ENCODE peak calls at places on chromosomes 5 and 9, in eight cellular contexts. One of them, this sample, is unnamed.

GRCh38 chr9:85522459-85523092 is 219.2 kb downstream of the AGTPBP1 start:
- DNase-seq in HCT116: no peak
- DNase-seq in SK-N-SH: peak; percentile 68
- DNase-seq in HepG2: no peak
- DNase-seq in endothelial cell of umbilical vein: peak; percentile 26
- DNase-seq in K562: no peak
- DNase-seq in H1: peak; percentile 33
- DNase-seq in GM12878: no peak
- DNase-seq in this sample: no peak

GRCh38 chr5:124649548-124650501 is 96.6 kb downstream of the ZNF608 start:
- DNase-seq in HCT116: no peak
- DNase-seq in SK-N-SH: peak; percentile 78
- DNase-seq in HepG2: no peak
- DNase-seq in endothelial cell of umbilical vein: peak; percentile 98
- DNase-seq in K562: peak; percentile 28
- DNase-seq in H1: no peak
- DNase-seq in GM12878: peak; percentile 99
- DNase-seq in this sample: peak; percentile 64

GRCh38 chr9:135619599-135619886 is 19.8 kb downstream of the GLT6D1 start:
- DNase-seq in HCT116: no peak
- DNase-seq in SK-N-SH: no peak
- DNase-seq in HepG2: no peak
- DNase-seq in endothelial cell of umbilical vein: no peak
- DNase-seq in K562: no peak
- DNase-seq in H1: no peak
- DNase-seq in GM12878: no peak
- DNase-seq in this sample: no peak

GRCh38 chr9:37104183-37104889 is 16.0 kb upstream of the ZCCHC7 start:
- DNase-seq in HCT116: no peak
- DNase-seq in SK-N-SH: no peak
- DNase-seq in HepG2: no peak
- DNase-seq in endothelial cell of umbilical vein: no peak
- DNase-seq in K562: peak; percentile 14
- DNase-seq in H1: no peak
- DNase-seq in GM12878: no peak
- DNase-seq in this sample: no peak

GRCh38 chr9:89922099-89922498 is 317.3 kb downstream of the GADD45G start:
- DNase-seq in HCT116: no peak
- DNase-seq in SK-N-SH: peak; percentile 70
- DNase-seq in HepG2: no peak
- DNase-seq in endothelial cell of umbilical vein: no peak
- DNase-seq in K562: no peak
- DNase-seq in H1: no peak
- DNase-seq in GM12878: no peak
- DNase-seq in this sample: no peak

GRCh38 chr9:137057545-137057944 is 3.7 kb upstream of the ENTPD2 start:
- DNase-seq in HCT116: no peak
- DNase-seq in SK-N-SH: no peak
- DNase-seq in HepG2: no peak
- DNase-seq in endothelial cell of umbilical vein: no peak
- DNase-seq in K562: no peak
- DNase-seq in H1: no peak
- DNase-seq in GM12878: no peak
- DNase-seq in this sample: no peak

GRCh38 chr9:109791003-109791677 is 11.1 kb downstream of the PALM2AKAP2 start:
- DNase-seq in HCT116: no peak
- DNase-seq in SK-N-SH: no peak
- DNase-seq in HepG2: no peak
- DNase-seq in endothelial cell of umbilical vein: no peak
- DNase-seq in K562: no peak
- DNase-seq in H1: no peak
- DNase-seq in GM12878: no peak
- DNase-seq in this sample: no peak

GRCh38 chr9:32423371-32423770 is 38.9 kb downstream of the ACO1 start:
- DNase-seq in HCT116: no peak
- DNase-seq in SK-N-SH: no peak
- DNase-seq in HepG2: no peak
- DNase-seq in endothelial cell of umbilical vein: peak; percentile 75
- DNase-seq in K562: no peak
- DNase-seq in H1: no peak
- DNase-seq in GM12878: no peak
- DNase-seq in this sample: no peak

GRCh38 chr9:8694983-8695588 is 895.5 kb upstream of the DMAC1 start:
- DNase-seq in HCT116: no peak
- DNase-seq in SK-N-SH: no peak
- DNase-seq in HepG2: no peak
- DNase-seq in endothelial cell of umbilical vein: no peak
- DNase-seq in K562: no peak
- DNase-seq in H1: no peak
- DNase-seq in GM12878: no peak
- DNase-seq in this sample: no peak

GRCh38 chr5:124867064-124867707 is 120.7 kb upstream of the ZNF608 start:
- DNase-seq in HCT116: no peak
- DNase-seq in SK-N-SH: no peak
- DNase-seq in HepG2: no peak
- DNase-seq in endothelial cell of umbilical vein: no peak
- DNase-seq in K562: no peak
- DNase-seq in H1: no peak
- DNase-seq in GM12878: no peak
- DNase-seq in this sample: no peak

GRCh38 chr5:75197746-75198145 is 38.9 kb downstream of the ANKRD31 start:
- DNase-seq in HCT116: no peak
- DNase-seq in SK-N-SH: no peak
- DNase-seq in HepG2: no peak
- DNase-seq in endothelial cell of umbilical vein: no peak
- DNase-seq in K562: no peak
- DNase-seq in H1: no peak
- DNase-seq in GM12878: no peak
- DNase-seq in this sample: no peak

GRCh38 chr9:125594211-125594610 is 112.8 kb downstream of the MAPKAP1 start:
- DNase-seq in HCT116: no peak
- DNase-seq in SK-N-SH: no peak
- DNase-seq in HepG2: no peak
- DNase-seq in endothelial cell of umbilical vein: no peak
- DNase-seq in K562: no peak
- DNase-seq in H1: no peak
- DNase-seq in GM12878: no peak
- DNase-seq in this sample: no peak

GRCh38 chr9:119963798-119964372 is 594.6 kb upstream of the BRINP1 start:
- DNase-seq in HCT116: peak; percentile 33
- DNase-seq in SK-N-SH: peak; percentile 30
- DNase-seq in HepG2: peak; percentile 39
- DNase-seq in endothelial cell of umbilical vein: no peak
- DNase-seq in K562: no peak
- DNase-seq in H1: peak; percentile 92
- DNase-seq in GM12878: no peak
- DNase-seq in this sample: peak; percentile 94

GRCh38 chr9:108980893-108981292 is 32.4 kb downstream of the CTNNAL1 start:
- DNase-seq in HCT116: no peak
- DNase-seq in SK-N-SH: no peak
- DNase-seq in HepG2: no peak
- DNase-seq in endothelial cell of umbilical vein: no peak
- DNase-seq in K562: no peak
- DNase-seq in H1: no peak
- DNase-seq in GM12878: no peak
- DNase-seq in this sample: no peak

GRCh38 chr5:15722305-15722704 is 222.3 kb downstream of the FBXL7 start:
- DNase-seq in HCT116: no peak
- DNase-seq in SK-N-SH: no peak
- DNase-seq in HepG2: no peak
- DNase-seq in endothelial cell of umbilical vein: peak; percentile 14
- DNase-seq in K562: no peak
- DNase-seq in H1: no peak
- DNase-seq in GM12878: no peak
- DNase-seq in this sample: no peak

GRCh38 chr5:169300468-169301385 is at the start of gene SLIT3:
- DNase-seq in HCT116: no peak
- DNase-seq in SK-N-SH: peak; percentile 90
- DNase-seq in HepG2: no peak
- DNase-seq in endothelial cell of umbilical vein: peak; percentile 72
- DNase-seq in K562: peak; percentile 39
- DNase-seq in H1: peak; percentile 38
- DNase-seq in GM12878: no peak
- DNase-seq in this sample: no peak

GRCh38 chr5:169299651-169300467 is 1.1 kb downstream of the SLIT3 start:
- DNase-seq in HCT116: no peak
- DNase-seq in SK-N-SH: no peak
- DNase-seq in HepG2: no peak
- DNase-seq in endothelial cell of umbilical vein: no peak
- DNase-seq in K562: no peak
- DNase-seq in H1: no peak
- DNase-seq in GM12878: no peak
- DNase-seq in this sample: no peak

GRCh38 chr5:169302046-169302445 is 1.1 kb upstream of the SLIT3 start:
- DNase-seq in HCT116: no peak
- DNase-seq in SK-N-SH: no peak
- DNase-seq in HepG2: no peak
- DNase-seq in endothelial cell of umbilical vein: peak; percentile 5
- DNase-seq in K562: no peak
- DNase-seq in H1: no peak
- DNase-seq in GM12878: no peak
- DNase-seq in this sample: no peak

GRCh38 chr5:169302491-169303118 is 1.7 kb upstream of the SLIT3 start:
- DNase-seq in HCT116: peak; percentile 48
- DNase-seq in SK-N-SH: peak; percentile 69
- DNase-seq in HepG2: peak; percentile 44
- DNase-seq in endothelial cell of umbilical vein: peak; percentile 85
- DNase-seq in K562: peak; percentile 72
- DNase-seq in H1: no peak
- DNase-seq in GM12878: peak; percentile 2
- DNase-seq in this sample: peak; percentile 26

DNA sequence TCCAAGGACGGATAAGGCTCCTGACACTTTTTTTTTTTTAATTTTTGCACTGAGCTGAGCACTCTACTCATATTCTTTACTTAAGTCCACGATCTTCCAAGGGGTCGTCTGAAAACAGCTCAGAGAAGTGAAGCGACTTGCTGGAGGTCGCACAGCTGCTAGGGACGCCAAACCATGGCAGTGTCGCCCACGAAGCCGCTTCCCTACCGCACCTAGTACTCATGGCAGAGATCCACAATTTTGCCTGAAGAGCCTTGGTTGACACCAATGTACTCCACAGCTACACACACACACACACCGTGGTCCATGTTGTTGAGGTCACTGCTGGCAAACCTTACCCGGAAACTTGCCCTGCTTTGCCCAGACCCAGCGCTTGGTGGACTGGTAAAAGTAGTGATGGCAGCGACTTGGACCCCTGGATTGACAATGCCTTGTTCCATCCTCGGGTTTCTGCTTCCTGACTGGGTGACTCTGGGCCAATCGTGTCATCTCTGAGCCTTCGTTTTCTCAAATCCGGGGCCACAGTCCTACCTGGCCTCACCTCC is 519 bp upstream of the SLIT3 start:
- DNase-seq in HCT116: no peak
- DNase-seq in SK-N-SH: peak; percentile 32
- DNase-seq in HepG2: no peak
- DNase-seq in endothelial cell of umbilical vein: no peak
- DNase-seq in K562: no peak
- DNase-seq in H1: no peak
- DNase-seq in GM12878: no peak
- DNase-seq in this sample: no peak
- H3K9ac ChIP-seq in HCT116: no peak overlapping the region
- H3K9ac ChIP-seq in SK-N-SH: peak overlapping the region; percentile 68
- H3K9ac ChIP-seq in HepG2: no peak overlapping the region
- H3K9ac ChIP-seq in endothelial cell of umbilical vein: no peak overlapping the region
- H3K9ac ChIP-seq in K562: no peak overlapping the region
- H3K9ac ChIP-seq in H1: no peak overlapping the region
- H3K9ac ChIP-seq in GM12878: no peak overlapping the region
- H3K9ac ChIP-seq in this sample: no peak overlapping the region

DNA sequence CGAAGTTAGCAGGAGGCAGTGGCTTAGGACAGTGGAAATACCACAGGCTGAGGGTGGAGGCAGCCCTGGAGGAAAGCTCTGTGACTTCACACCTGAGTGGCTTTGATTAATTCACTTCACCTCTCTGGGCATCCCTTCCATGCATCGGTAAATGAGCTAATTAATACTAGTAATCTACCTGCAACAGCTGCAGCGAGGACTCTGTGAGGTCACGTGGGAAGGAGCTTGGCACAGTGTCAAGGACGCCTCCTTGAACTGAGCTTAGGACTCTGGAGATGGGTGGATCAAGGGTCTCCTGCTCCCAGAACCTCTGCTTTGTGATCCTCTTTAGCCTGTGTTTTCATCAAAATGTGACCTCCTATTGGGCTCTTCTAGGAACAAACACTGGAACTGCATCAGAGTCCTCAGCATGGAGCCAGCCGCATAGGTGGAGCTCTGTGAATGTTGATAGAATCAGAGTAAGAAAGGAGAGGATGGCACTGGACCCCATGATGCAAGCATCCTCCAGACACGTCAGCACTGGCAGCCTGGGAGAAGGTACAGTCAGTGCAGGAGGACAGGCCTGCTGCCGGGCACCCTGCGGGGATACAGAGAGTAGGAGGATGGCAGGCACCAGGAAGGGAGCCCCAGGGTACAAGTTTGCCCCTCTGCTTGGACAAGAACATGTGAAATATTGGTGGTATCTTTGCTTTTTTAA is 952 bp upstream of the ANGPTL2 start:
- DNase-seq in HCT116: no peak
- DNase-seq in SK-N-SH: no peak
- DNase-seq in HepG2: no peak
- DNase-seq in endothelial cell of umbilical vein: no peak
- DNase-seq in K562: no peak
- DNase-seq in H1: no peak
- DNase-seq in GM12878: no peak
- DNase-seq in this sample: no peak
- H3K4me3 ChIP-seq in HCT116: no peak overlapping the region
- H3K4me3 ChIP-seq in SK-N-SH: peak overlapping the region; percentile 68
- H3K4me3 ChIP-seq in HepG2: peak overlapping the region; percentile 50
- H3K4me3 ChIP-seq in endothelial cell of umbilical vein: no peak overlapping the region
- H3K4me3 ChIP-seq in K562: no peak overlapping the region
- H3K4me3 ChIP-seq in H1: peak overlapping the region; percentile 61
- H3K4me3 ChIP-seq in GM12878: no peak overlapping the region
- H3K4me3 ChIP-seq in this sample: no peak overlapping the region

DNA sequence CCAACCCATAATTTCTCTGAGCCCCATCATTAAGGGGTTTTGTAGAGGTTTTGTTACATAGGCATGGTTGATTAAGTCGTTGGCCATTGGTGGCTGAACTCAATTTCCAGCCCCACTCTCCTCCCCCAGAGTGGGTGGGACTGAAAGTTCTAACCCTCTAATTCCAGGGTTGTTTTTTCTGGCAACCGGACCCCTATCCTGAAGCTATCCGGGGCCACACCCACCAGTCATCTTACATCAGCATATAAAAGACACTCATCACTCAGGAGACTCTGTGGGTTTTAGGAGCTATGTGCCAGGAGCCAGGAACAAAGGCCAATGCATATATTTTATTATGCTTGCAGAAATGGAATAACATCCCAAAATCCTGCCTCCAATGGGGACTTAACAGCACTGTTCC is 186.1 kb downstream of the NXNL2 start:
- DNase-seq in HCT116: no peak
- DNase-seq in SK-N-SH: no peak
- DNase-seq in HepG2: no peak
- DNase-seq in endothelial cell of umbilical vein: no peak
- DNase-seq in K562: no peak
- DNase-seq in H1: no peak
- DNase-seq in GM12878: no peak
- DNase-seq in this sample: no peak
- TF ChIP-seq POLR2AphosphoS5 in HCT116: no peak
- TF ChIP-seq POLR2AphosphoS5 in SK-N-SH: no peak
- TF ChIP-seq POLR2AphosphoS5 in HepG2: no peak
- TF ChIP-seq POLR2AphosphoS5 in endothelial cell of umbilical vein: no peak
- TF ChIP-seq POLR2AphosphoS5 in K562: no peak
- TF ChIP-seq POLR2AphosphoS5 in H1: no peak
- TF ChIP-seq POLR2AphosphoS5 in GM12878: no peak
- TF ChIP-seq POLR2AphosphoS5 in this sample: no peak

GRCh38 chr5:149432377-149432776 is 53.3 kb upstream of the IL17B start:
- DNase-seq in HCT116: no peak
- DNase-seq in SK-N-SH: no peak
- DNase-seq in HepG2: no peak
- DNase-seq in endothelial cell of umbilical vein: no peak
- DNase-seq in K562: no peak
- DNase-seq in H1: no peak
- DNase-seq in GM12878: no peak
- DNase-seq in this sample: no peak
- H3K9ac ChIP-seq in HCT116: no peak overlapping the region
- H3K9ac ChIP-seq in SK-N-SH: no peak overlapping the region
- H3K9ac ChIP-seq in HepG2: no peak overlapping the region
- H3K9ac ChIP-seq in endothelial cell of umbilical vein: no peak overlapping the region
- H3K9ac ChIP-seq in K562: no peak overlapping the region
- H3K9ac ChIP-seq in H1: no peak overlapping the region
- H3K9ac ChIP-seq in GM12878: no peak overlapping the region
- H3K9ac ChIP-seq in this sample: no peak overlapping the region